ENCODE peak calls at places on chromosome 3, in seven cellular contexts. W is neural crest cell, F is uterus, P is Calu3, O is astrocyte of the spinal cord, X is B cell, Q is A549. T is an unnamed sample.

GRCh38 chr3:50224639-50225038 is 11.4 kb upstream of the GNAI2 start:
- DNase-seq in W (no peak), F (no peak), P (no peak), O (no peak), X (no peak), Q (no peak), T (no peak)

GRCh38 chr3:185423178-185423577 is 60.2 kb downstream of the MAP3K13 start:
- DNase-seq in W (no peak), F (no peak), P (peak), O (no peak), X (no peak), Q (peak), T (no peak)

GRCh38 chr3:139378587-139378986 is 10.9 kb downstream of the COPB2 start:
- DNase-seq in W (no peak), F (no peak), P (no peak), O (no peak), X (no peak), Q (no peak), T (no peak)

GRCh38 chr3:194686816-194687637 is 1.3 kb downstream of the FAM43A start:
- DNase-seq in W (peak), F (peak), P (peak), O (peak), X (peak), Q (no peak), T (no peak)

GRCh38 chr3:114586119-114586518 is 292.3 kb downstream of the TIGIT start:
- DNase-seq in W (no peak), F (no peak), P (no peak), O (peak), X (no peak), Q (no peak), T (no peak)

GRCh38 chr3:62755285-62755684 is 119.9 kb downstream of the CADPS start:
- DNase-seq in W (no peak), F (no peak), P (no peak), O (no peak), X (no peak), Q (no peak), T (no peak)

GRCh38 chr3:154753101-154753500 is 323.1 kb upstream of the GPR149 start:
- DNase-seq in W (no peak), F (no peak), P (no peak), O (no peak), X (no peak), Q (no peak), T (no peak)

GRCh38 chr3:139121513-139122220 is 77.0 kb upstream of the PRR23C start:
- DNase-seq in W (no peak), F (no peak), P (no peak), O (no peak), X (no peak), Q (no peak), T (no peak)

GRCh38 chr3:106086636-106087035 is 217.8 kb upstream of the CBLB start:
- DNase-seq in W (no peak), F (no peak), P (no peak), O (no peak), X (no peak), Q (peak), T (no peak)

GRCh38 chr3:64331605-64332004 is 106.3 kb upstream of the PRICKLE2 start:
- DNase-seq in W (no peak), F (no peak), P (no peak), O (no peak), X (no peak), Q (no peak), T (no peak)

GRCh38 chr3:50183755-50184154 is 7.7 kb upstream of the GNAT1 start:
- DNase-seq in W (no peak), F (no peak), P (no peak), O (no peak), X (no peak), Q (no peak), T (no peak)

GRCh38 chr3:67109651-67110204 is 111.6 kb downstream of the KBTBD8 start:
- DNase-seq in W (no peak), F (no peak), P (peak), O (peak), X (no peak), Q (peak), T (no peak)

GRCh38 chr3:159499031-159499793 is 489.4 kb upstream of the IL12A start:
- DNase-seq in W (no peak), F (no peak), P (no peak), O (peak), X (no peak), Q (no peak), T (no peak)
- TF ChIP-seq CTCF in W (no peak), F (no peak), P (no peak), O (no peak), X (no peak), Q (no peak), T (no peak)

GRCh38 chr3:48422272-48422671 is 7.6 kb downstream of the PLXNB1 start:
- DNase-seq in W (no peak), F (no peak), P (no peak), O (no peak), X (no peak), Q (no peak), T (no peak)
- TF ChIP-seq CTCF in W (no peak), F (no peak), P (no peak), O (peak), X (no peak), Q (no peak), T (no peak)

DNA sequence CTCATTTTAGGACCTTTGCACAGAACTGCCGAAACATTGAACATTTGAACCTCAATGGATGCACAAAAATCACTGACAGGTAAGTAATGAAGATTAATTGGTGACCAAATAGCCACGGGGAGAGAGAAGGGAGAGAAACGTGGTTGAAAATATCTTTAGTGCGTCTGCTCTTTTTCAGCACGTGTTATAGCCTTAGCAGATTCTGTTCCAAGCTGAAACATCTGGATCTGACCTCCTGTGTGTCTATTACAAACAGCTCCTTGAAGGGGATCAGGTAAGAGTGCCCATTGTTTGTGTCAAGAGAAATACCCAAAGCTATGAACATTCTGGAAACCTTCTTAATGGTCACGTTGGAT is 67.1 kb downstream of the UBP1 start:
- DNase-seq in W (no peak), F (no peak), P (no peak), O (no peak), X (no peak), Q (no peak), T (no peak)
- TF ChIP-seq CTCF in W (no peak), F (no peak), P (no peak), O (no peak), X (peak), Q (no peak), T (peak)

DNA sequence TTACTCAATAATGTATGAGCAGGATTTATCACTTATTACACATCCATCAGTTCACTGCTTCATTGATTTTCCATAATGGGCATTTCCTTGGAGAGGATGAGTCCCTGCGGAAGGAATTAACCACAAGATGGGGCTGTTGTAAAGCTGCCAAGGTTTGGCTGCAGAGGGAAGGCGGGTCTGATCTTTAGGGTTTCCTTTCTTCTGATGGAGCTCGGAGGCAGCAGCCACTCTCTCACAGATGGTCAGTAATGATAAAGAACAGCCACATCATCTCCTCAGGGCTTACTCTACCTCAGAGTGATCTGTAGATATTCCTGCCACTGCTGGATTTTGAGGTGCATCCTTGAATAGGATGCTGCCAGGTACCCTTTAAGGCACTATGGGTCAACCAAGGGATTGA is 115.2 kb downstream of the USP13 start:
- DNase-seq in W (peak), F (no peak), P (peak), O (peak), X (no peak), Q (peak), T (no peak)
- TF ChIP-seq CTCF in W (peak), F (no peak), P (peak), O (peak), X (no peak), Q (peak), T (no peak)

T was measured in CD14-positive monocyte.